ENCODE peak calls at places on chromosomes 7 and 10, in seven cellular contexts. V is HepG2, D is H1, Y is sigmoid colon, Z is body of pancreas, N is suprapubic skin, P is heart left ventricle. B is an unnamed sample. For H3K27me3, the result is how much of the 10 kb centered on the place peaks cover.

GRCh38 chr7:96401200-96401599 is 79.3 kb upstream of the SLC25A13 start:
- DNase-seq in D (no peak), V (peak), Y (no peak), Z (no peak), P (no peak), N (no peak), B (no peak)

GRCh38 chr10:23516530-23516929 is 77.7 kb downstream of the OTUD1 start:
- DNase-seq in Y (no peak), V (peak), D (no peak), N (no peak), Z (no peak), P (no peak), B (no peak)

GRCh38 chr7:102889836-102890235 is 23.0 kb upstream of the LRRC17 start:
- DNase-seq in Z (no peak), V (no peak), P (no peak), Y (no peak), N (no peak), D (no peak), B (no peak)

GRCh38 chr10:79130255-79130654 is 61.5 kb downstream of the ZMIZ1 start:
- DNase-seq in P (no peak), N (no peak), V (no peak), Z (no peak), Y (no peak), D (no peak), B (no peak)

GRCh38 chr10:52772623-52773022 is at the start of gene MBL2:
- DNase-seq in D (no peak), P (no peak), Y (no peak), Z (no peak), N (no peak), V (no peak), B (no peak)

GRCh38 chr10:1538531-1539061 is 198.7 kb downstream of the ADARB2 start:
- DNase-seq in N (peak), Y (peak), Z (no peak), V (no peak), D (no peak), P (no peak), B (no peak)

GRCh38 chr7:63899691-63900393 is 98.8 kb upstream of the ZNF722 start:
- DNase-seq in V (no peak), D (no peak), Z (peak), P (peak), Y (peak), N (no peak), B (peak)

GRCh38 chr7:140036224-140036651 is 26.5 kb downstream of the PARP12 start:
- DNase-seq in Y (no peak), N (no peak), Z (no peak), P (no peak), D (no peak), V (no peak), B (no peak)

GRCh38 chr7:89104748-89105685 is 309.5 kb upstream of the TEX47 start:
- DNase-seq in D (no peak), P (no peak), Z (no peak), V (no peak), Y (no peak), N (no peak), B (no peak)

GRCh38 chr7:22269963-22270362 is 87.0 kb downstream of the RAPGEF5 start:
- DNase-seq in Y (no peak), Z (peak), N (no peak), P (no peak), D (no peak), V (peak), B (no peak)

GRCh38 chr10:52992569-52992968 is 220.0 kb upstream of the MBL2 start:
- DNase-seq in Z (no peak), D (no peak), Y (no peak), P (no peak), V (no peak), N (no peak), B (no peak)

GRCh38 chr7:109529712-109530111 is 960.0 kb downstream of the DNAJB9 start:
- DNase-seq in D (no peak), N (no peak), Z (no peak), V (no peak), P (no peak), Y (no peak), B (no peak)

GRCh38 chr10:93376372-93377296 is 105.5 kb downstream of the MYOF start:
- DNase-seq in Y (peak), Z (peak), N (no peak), V (peak), D (no peak), P (peak), B (peak)

DNA sequence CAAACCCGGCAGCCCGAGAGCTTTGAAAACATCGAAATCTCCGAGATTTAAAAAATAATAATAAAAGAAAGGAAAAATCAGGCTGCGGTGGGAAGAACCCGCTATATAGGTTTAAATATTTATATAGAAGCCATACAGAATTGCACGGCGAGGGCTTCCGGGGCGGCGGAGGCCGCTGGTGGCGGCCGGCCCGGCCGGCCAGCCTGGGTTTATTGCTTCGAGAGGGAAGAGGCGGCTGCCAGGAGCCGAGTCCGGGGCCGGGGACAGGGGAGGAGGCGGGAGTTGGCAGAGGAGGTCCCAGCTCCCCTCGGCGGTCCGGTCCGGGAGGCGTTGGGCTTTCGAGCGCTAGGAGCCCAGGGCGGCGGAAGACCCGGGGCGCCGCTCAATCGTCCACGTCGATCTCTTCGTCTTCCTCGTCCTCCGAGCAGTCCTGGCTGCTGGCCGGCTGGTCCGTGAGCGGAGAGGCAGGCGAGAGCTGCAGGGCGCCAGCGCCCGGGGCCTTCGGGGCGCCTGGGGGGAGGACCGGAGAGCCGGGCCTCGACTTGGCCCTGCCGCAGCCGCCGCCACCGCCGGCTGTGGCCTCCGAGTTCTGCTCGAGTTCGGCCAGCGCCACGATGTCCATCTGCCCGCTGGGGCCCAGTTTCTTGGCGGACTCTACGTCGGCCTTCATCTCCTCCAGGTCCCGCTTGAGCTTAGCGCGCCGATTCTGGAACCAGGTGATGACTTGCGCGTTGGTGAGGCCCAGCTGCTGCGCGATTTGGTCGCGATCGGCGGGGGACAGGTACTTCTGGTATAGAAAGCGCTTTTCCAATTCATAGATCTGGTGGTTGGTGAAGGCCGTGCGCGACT is 2.2 kb downstream of the LBX1 start:
- DNase-seq in P (no peak), Z (no peak), N (no peak), D (no peak), V (no peak), Y (no peak), B (no peak)
- H3K27me3 ChIP-seq in P (half or more), Z (half or more), N (half or more), D (half or more), V (under half), Y (half or more), B (under half)

GRCh38 chr7:725223-726005 is 1.1 kb upstream of the DNAAF5 start:
- DNase-seq in Y (no peak), N (no peak), Z (no peak), P (no peak), D (no peak), V (no peak), B (no peak)

GRCh38 chr7:727104-727805 is at the start of gene PRKAR1B:
- DNase-seq in Y (peak), N (no peak), Z (peak), D (peak), P (peak), V (no peak), B (no peak)

GRCh38 chr7:726854-727103 is 280 bp downstream of the DNAAF5 start:
- DNase-seq in Y (no peak), V (no peak), D (no peak), P (no peak), Z (no peak), N (no peak), B (no peak)

GRCh38 chr7:727806-728460 is 852 bp upstream of the PRKAR1B start:
- DNase-seq in D (no peak), V (no peak), Y (no peak), P (no peak), N (no peak), Z (no peak), B (no peak)

DNA sequence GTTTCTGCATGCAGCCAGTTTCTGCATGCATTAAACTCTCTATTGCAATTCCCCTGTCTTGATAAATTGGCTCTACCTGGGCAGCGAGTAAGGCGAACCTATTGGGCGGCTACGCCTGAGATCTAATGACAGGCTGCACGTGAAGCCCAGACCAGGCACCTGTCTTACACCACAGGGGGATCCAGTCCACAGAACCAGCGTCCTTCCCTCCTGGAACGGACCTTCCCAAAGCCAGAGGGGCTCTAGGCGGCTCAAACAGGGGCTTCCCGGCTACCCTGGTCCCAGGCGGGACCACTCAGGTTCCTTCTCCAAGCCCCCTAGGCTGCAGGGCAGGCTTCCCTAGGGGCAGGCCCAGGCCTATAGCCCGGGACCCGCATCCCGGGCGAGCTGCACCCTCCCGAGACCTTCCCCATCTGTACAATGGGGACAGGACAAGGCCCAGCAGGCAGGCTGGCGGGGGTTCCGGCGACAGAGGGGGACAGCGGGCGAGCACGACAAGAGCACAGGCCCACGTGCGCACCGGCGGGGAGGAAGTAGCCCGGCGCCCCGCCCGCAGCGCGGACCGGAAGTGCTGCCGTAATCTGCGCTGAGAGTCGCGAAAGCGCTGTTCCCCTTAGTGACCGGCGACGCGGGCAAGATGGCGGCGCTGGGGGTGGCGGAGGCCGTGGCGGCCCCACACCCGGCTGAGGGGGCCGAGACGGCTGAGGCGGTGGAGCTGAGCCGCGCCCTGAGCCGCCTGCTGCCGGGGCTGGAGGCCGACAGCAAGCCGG is at the start of gene DNAAF5:
- DNase-seq in Z (peak), P (peak), D (peak), V (peak), N (peak), Y (peak), B (peak)
- TF ChIP-seq POLR2A in Z (peak), P (no peak), D (peak), V (peak), N (no peak), Y (no peak), B (peak)

DNA sequence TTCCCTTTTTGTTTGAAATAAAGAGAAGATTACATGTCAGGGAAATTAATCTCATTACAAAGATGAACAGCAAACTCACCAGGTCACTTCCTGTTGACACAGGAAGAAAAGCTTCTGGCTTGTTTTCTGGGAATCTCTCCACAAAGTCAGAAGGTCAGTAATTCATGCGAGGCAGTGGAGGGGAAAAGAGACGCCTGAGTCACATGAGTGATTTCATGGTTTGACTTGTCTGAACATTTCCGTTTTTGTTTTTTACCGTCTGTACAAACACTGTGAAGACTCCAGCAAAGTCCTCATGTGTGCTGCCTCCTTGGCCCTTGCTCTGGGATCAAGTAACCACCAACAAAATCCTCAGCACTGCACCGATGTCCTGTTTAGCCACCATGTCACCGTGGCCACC is 2.5 kb upstream of the HABP2 start:
- DNase-seq in N (no peak), D (no peak), P (no peak), V (no peak), Z (no peak), Y (no peak), B (no peak)
- H3K27me3 ChIP-seq in N (under half), D (under half), P (under half), V (under half), Z (under half), Y (under half), B (under half)

GRCh38 chr10:112955736-112956421 is 5.8 kb downstream of the TCF7L2 start:
- DNase-seq in D (no peak), P (no peak), N (no peak), V (no peak), Z (no peak), Y (peak), B (no peak)
- TF ChIP-seq POLR2A in D (no peak), P (no peak), N (no peak), V (no peak), Z (no peak), Y (no peak), B (no peak)

DNA sequence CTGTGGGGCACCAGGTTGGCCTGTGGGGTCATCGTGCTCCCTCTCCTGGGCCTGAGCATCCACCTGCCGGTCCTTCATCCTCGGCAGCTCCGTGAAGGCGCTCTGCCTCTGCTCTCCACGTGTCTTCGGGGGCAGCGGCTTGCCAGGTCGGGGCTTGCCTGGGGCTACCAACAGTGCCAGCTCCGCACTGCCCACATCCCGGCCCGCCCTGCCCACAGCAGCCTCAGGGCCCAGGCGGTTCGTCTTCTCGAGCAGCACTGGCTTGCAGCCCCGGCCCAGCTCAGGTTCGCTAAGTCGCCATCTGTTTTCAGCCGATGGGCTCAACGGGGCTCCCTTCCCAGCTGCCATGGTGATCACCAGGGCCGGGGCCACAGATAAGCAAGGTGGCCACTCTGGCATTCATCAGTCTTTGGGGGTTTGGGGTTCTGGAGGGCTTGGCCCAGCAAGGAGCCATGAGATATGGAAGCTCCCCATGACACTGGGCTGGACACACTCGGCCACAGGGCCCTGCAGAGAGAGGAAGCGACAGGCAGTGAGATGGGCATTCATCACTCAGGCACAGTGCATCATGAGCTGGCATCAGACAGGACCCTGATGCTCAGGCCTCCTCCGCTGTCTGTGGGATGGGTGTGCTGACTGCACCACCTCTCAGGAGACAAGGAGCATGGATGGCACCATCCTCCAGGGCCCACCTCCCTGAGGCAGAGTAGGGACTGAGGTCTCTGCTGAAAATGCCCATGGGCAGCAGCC is 15.5 kb downstream of the ZNF488 start:
- DNase-seq in N (peak), Z (no peak), V (no peak), Y (no peak), P (peak), D (no peak), B (no peak)
- H3K27me3 ChIP-seq in N (under half), Z (under half), V (under half), Y (under half), P (under half), D (under half), B (under half)

GRCh38 chr7:2645274-2645868 is 13.6 kb downstream of the TTYH3 start:
- DNase-seq in P (no peak), Y (no peak), V (no peak), Z (no peak), N (no peak), D (no peak), B (no peak)
- TF ChIP-seq POLR2A in P (no peak), Y (no peak), V (no peak), Z (no peak), N (no peak), D (no peak), B (no peak)

GRCh38 chr10:54797636-54798395 is 3.2 kb downstream of the PCDH15 start:
- DNase-seq in D (no peak), Z (no peak), Y (no peak), V (no peak), P (no peak), N (no peak), B (no peak)

GRCh38 chr10:54800677-54801480 is at the start of gene PCDH15:
- DNase-seq in N (no peak), D (peak), Y (no peak), Z (peak), V (peak), P (peak), B (no peak)

GRCh38 chr10:54796876-54797275 is 4.2 kb downstream of the PCDH15 start:
- DNase-seq in P (no peak), D (no peak), Y (no peak), V (no peak), N (no peak), Z (no peak), B (no peak)

GRCh38 chr10:54799491-54799890 is 1.5 kb downstream of the PCDH15 start:
- DNase-seq in N (no peak), Z (no peak), D (no peak), P (no peak), V (no peak), Y (no peak), B (no peak)
- H3K27me3 ChIP-seq in N (under half), Z (under half), D (under half), P (under half), V (under half), Y (under half), B (under half)

DNA sequence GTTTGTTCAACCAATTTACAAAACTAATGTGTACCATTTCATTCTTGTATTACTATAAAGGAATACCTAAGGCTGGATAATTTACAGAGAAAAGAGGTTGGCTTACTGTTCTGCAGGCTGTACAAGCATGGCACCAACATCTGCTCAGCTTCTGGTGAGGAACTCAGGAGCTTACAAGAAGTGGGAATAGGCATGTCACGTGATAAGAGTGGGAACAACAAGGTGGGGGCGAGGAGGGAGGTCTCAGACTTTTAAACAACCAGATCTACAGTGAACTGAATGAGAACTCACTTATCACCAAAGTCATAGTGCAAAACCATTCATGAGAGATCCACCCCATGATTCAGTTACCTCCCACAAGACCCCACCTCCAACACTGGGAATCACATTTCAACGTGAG is 1178.0 kb downstream of the REEP3 start:
- DNase-seq in N (no peak), V (no peak), Z (no peak), P (no peak), Y (no peak), D (no peak), B (no peak)
- TF ChIP-seq POLR2A in N (no peak), V (no peak), Z (no peak), P (no peak), Y (no peak), D (no peak), B (no peak)

GRCh38 chr10:13894412-13895093 is 307.8 kb downstream of the PRPF18 start:
- DNase-seq in Y (no peak), P (no peak), Z (no peak), V (no peak), D (no peak), N (no peak), B (no peak)
- H3K27me3 ChIP-seq in Y (under half), P (under half), Z (under half), V (under half), D (under half), N (under half), B (under half)

B was measured in gastrocnemius medialis.